ENCODE peak calls at places on chromosomes 2 and 18, in six cellular contexts. A, L, O, X, S and K are unnamed samples.

GRCh38 chr18:46148810-46149209 is 44.6 kb downstream of the HAUS1 start:
- DNase-seq in A (no peak), L (peak; percentile 41), O (peak; percentile 29), X (peak; percentile 46), S (peak; percentile 54), K (no peak)

GRCh38 chr2:85269959-85270358 is 57.8 kb downstream of the TGOLN2 start:
- DNase-seq in A (no peak), L (peak; percentile 38), O (peak; percentile 73), X (no peak), S (peak; percentile 50), K (no peak)

GRCh38 chr2:105580870-105581567 is 163.7 kb upstream of the NCK2 start:
- DNase-seq in A (no peak), L (no peak), O (no peak), X (no peak), S (no peak), K (no peak)

GRCh38 chr2:216590780-216591179 is 42.4 kb upstream of the IGFBP2 start:
- DNase-seq in A (peak; percentile 82), L (no peak), O (peak; percentile 23), X (peak; percentile 33), S (no peak), K (peak; percentile 42)

GRCh38 chr2:189393440-189394111 is 47.7 kb upstream of the WDR75 start:
- DNase-seq in A (no peak), L (peak; percentile 98), O (no peak), X (no peak), S (no peak), K (no peak)

GRCh38 chr2:241894681-241895426 is 25.3 kb downstream of the RTP5 start:
- DNase-seq in A (peak; percentile 81), L (no peak), O (no peak), X (no peak), S (no peak), K (no peak)

GRCh38 chr18:48295586-48296311 is 113.4 kb downstream of the ZBTB7C start:
- DNase-seq in A (peak; percentile 53), L (peak; percentile 6), O (no peak), X (peak; percentile 16), S (peak; percentile 80), K (no peak)

GRCh38 chr2:7084601-7085000 is 167.4 kb downstream of the RNF144A start:
- DNase-seq in A (no peak), L (peak; percentile 35), O (no peak), X (no peak), S (no peak), K (no peak)

GRCh38 chr2:162245051-162245450 is 1.8 kb upstream of the FAP start:
- DNase-seq in A (no peak), L (peak; percentile 71), O (no peak), X (no peak), S (no peak), K (no peak)

GRCh38 chr2:12624911-12625598 is 91.7 kb upstream of the TRIB2 start:
- DNase-seq in A (no peak), L (no peak), O (no peak), X (no peak), S (no peak), K (no peak)

GRCh38 chr2:18578033-18578432 is 11.3 kb downstream of the NT5C1B start:
- DNase-seq in A (no peak), L (peak; percentile 15), O (no peak), X (no peak), S (no peak), K (no peak)

GRCh38 chr18:53756607-53756972 is 467.9 kb downstream of the MBD2 start:
- DNase-seq in A (no peak), L (no peak), O (no peak), X (no peak), S (no peak), K (no peak)

GRCh38 chr18:31677592-31677991 is 6.8 kb downstream of the B4GALT6 start:
- DNase-seq in A (no peak), L (no peak), O (no peak), X (no peak), S (no peak), K (no peak)

GRCh38 chr2:118319271-118319684 is 231.0 kb downstream of the INSIG2 start:
- DNase-seq in A (no peak), L (no peak), O (no peak), X (no peak), S (no peak), K (no peak)

GRCh38 chr18:59959079-59959478 is 59.3 kb downstream of the PMAIP1 start:
- DNase-seq in A (no peak), L (peak; percentile 8), O (no peak), X (no peak), S (no peak), K (no peak)

GRCh38 chr2:129754431-129754830 is 225.0 kb upstream of the RAB6C start:
- DNase-seq in A (no peak), L (no peak), O (no peak), X (no peak), S (peak; percentile 80), K (no peak)

GRCh38 chr2:81324046-81324445 is 1019.5 kb upstream of the LRRTM1 start:
- DNase-seq in A (no peak), L (no peak), O (no peak), X (no peak), S (no peak), K (no peak)

GRCh38 chr18:41265047-41265446 is 690.0 kb upstream of the PIK3C3 start:
- DNase-seq in A (no peak), L (peak; percentile 63), O (no peak), X (no peak), S (no peak), K (no peak)

GRCh38 chr18:54671291-54671881 is 80.3 kb downstream of the DYNAP start:
- DNase-seq in A (no peak), L (peak; percentile 33), O (no peak), X (peak; percentile 5), S (peak; percentile 65), K (no peak)

GRCh38 chr2:74843371-74844298 is 9.7 kb downstream of the HK2 start:
- DNase-seq in A (no peak), L (peak; percentile 89), O (no peak), X (no peak), S (no peak), K (peak; percentile 2)

GRCh38 chr2:122100371-122101150 is 345.1 kb downstream of the TSN start:
- DNase-seq in A (no peak), L (peak; percentile 87), O (no peak), X (no peak), S (no peak), K (no peak)

GRCh38 chr18:77113361-77114069 is 19.1 kb downstream of the MBP start:
- DNase-seq in A (no peak), L (no peak), O (no peak), X (no peak), S (no peak), K (no peak)

GRCh38 chr2:233982421-233983121 is 65.4 kb downstream of the TRPM8 start:
- DNase-seq in A (no peak), L (peak; percentile 98), O (no peak), X (no peak), S (no peak), K (no peak)

GRCh38 chr2:144548532-144549191 is 28.7 kb upstream of the ZEB2 start:
- DNase-seq in A (no peak), L (no peak), O (no peak), X (no peak), S (no peak), K (no peak)

GRCh38 chr18:48074929-48075706 is 144.7 kb upstream of the SMAD2 start:
- DNase-seq in A (peak; percentile 8), L (no peak), O (no peak), X (no peak), S (peak; percentile 40), K (no peak)

GRCh38 chr2:111239107-111239506 is 118.4 kb downstream of the BCL2L11 start:
- DNase-seq in A (no peak), L (no peak), O (no peak), X (no peak), S (no peak), K (no peak)